ENCODE peak calls at places on chromosomes 2 and 18, in six cellular contexts. G is astrocyte; Z is fibroblast of mammary gland; Y is AML-193; J is activated CD4-positive, alpha-beta T cell treated with anti-CD3 and anti-CD28 coated beads for 36 hours; W is NCI-H82. S is an unnamed sample.

GRCh38 chr18:12567849-12568248 is 90.1 kb downstream of the SPIRE1 start:
- DNase-seq in J (no peak), Y (no peak), Z (no peak), W (no peak), G (no peak), S (no peak)

GRCh38 chr2:210663574-210663973 is 107.2 kb downstream of the CPS1 start:
- DNase-seq in W (peak), G (peak), Z (peak), J (no peak), Y (peak), S (no peak)

GRCh38 chr2:160375802-160376469 is 117.7 kb downstream of the RBMS1 start:
- DNase-seq in J (no peak), G (peak), Z (peak), Y (peak), W (no peak), S (no peak)

GRCh38 chr2:190583507-190584337 is 49.2 kb upstream of the NEMP2 start:
- DNase-seq in W (no peak), J (no peak), Z (peak), G (no peak), Y (no peak), S (no peak)

GRCh38 chr2:145137211-145137610 is 617.3 kb upstream of the ZEB2 start:
- DNase-seq in Z (no peak), W (no peak), J (no peak), Y (no peak), G (no peak), S (no peak)

GRCh38 chr2:138827426-138828054 is 47.4 kb upstream of the NXPH2 start:
- DNase-seq in J (peak), Z (peak), G (peak), W (peak), Y (peak), S (no peak)

GRCh38 chr2:192194866-192195547 is at the start of gene TMEFF2:
- DNase-seq in G (peak), J (peak), Z (peak), W (peak), Y (no peak), S (peak)

GRCh38 chr2:124437811-124438210 is 412.7 kb downstream of the CNTNAP5 start:
- DNase-seq in J (no peak), Y (no peak), Z (no peak), G (no peak), W (no peak), S (no peak)

GRCh38 chr2:22355816-22356433 is 1029.1 kb upstream of the KLHL29 start:
- DNase-seq in W (peak), Y (peak), G (no peak), Z (peak), J (peak), S (no peak)

GRCh38 chr2:30683240-30683956 is 123.8 kb downstream of the CAPN13 start:
- DNase-seq in Y (no peak), W (peak), J (no peak), G (no peak), Z (no peak), S (no peak)

GRCh38 chr2:186503827-186504606 is 18.0 kb downstream of the ZC3H15 start:
- DNase-seq in W (peak), J (no peak), G (peak), Z (peak), Y (peak), S (no peak)

GRCh38 chr2:102508863-102509262 is 35.8 kb downstream of the SLC9A4 start:
- DNase-seq in Y (peak), Z (no peak), W (no peak), G (no peak), J (no peak), S (no peak)

GRCh38 chr18:63848159-63848558 is 39.3 kb upstream of the SERPINB2 start:
- DNase-seq in Y (peak), G (peak), J (no peak), Z (peak), W (peak), S (no peak)

GRCh38 chr2:23487735-23488492 is 102.9 kb downstream of the KLHL29 start:
- DNase-seq in G (peak), W (no peak), Y (no peak), J (peak), Z (peak), S (no peak)

GRCh38 chr18:519019-519879 is 18.7 kb upstream of the COLEC12 start:
- DNase-seq in G (peak), W (no peak), J (peak), Z (peak), Y (peak), S (no peak)

GRCh38 chr2:240565267-240566202 is 2.7 kb upstream of the RNPEPL1 start:
- DNase-seq in Y (peak), W (peak), J (peak), G (peak), Z (peak), S (no peak)

GRCh38 chr2:176682278-176682677 is 413.0 kb downstream of the MTX2 start:
- DNase-seq in Z (peak), J (no peak), G (no peak), W (no peak), Y (no peak), S (no peak)

GRCh38 chr2:109623923-109624322 is 9.8 kb downstream of the SOWAHC start:
- DNase-seq in J (no peak), Z (no peak), Y (no peak), G (no peak), W (no peak), S (no peak)

GRCh38 chr2:5692561-5693287 is 540 bp downstream of the SOX11 start:
- DNase-seq in W (peak), J (peak), G (peak), Z (no peak), Y (no peak), S (no peak)

GRCh38 chr2:69755862-69756467 is 14.0 kb downstream of the ANXA4 start:
- DNase-seq in W (no peak), G (peak), J (no peak), Z (peak), Y (peak), S (no peak)